ENCODE peak calls at places on chromosomes 13 and 19, in six cellular contexts. One of them, this sample, is unnamed.

GRCh38 chr13:68304287-68304893 is 1074.3 kb upstream of the PCDH9 start:
- DNase-seq in fibroblast of lung: peak
- DNase-seq in CD4-positive, alpha-beta memory T cell: no peak
- DNase-seq in CD4-positive, CD25-positive, alpha-beta regulatory T cell: no peak
- DNase-seq in K562: peak
- DNase-seq in psoas muscle: no peak
- DNase-seq in this sample: peak

GRCh38 chr13:89966524-89966923 is 1381.0 kb upstream of the MIR17HG start:
- DNase-seq in CD4-positive, alpha-beta memory T cell: no peak
- DNase-seq in fibroblast of lung: no peak
- DNase-seq in CD4-positive, CD25-positive, alpha-beta regulatory T cell: no peak
- DNase-seq in K562: no peak
- DNase-seq in psoas muscle: no peak
- DNase-seq in this sample: no peak

GRCh38 chr13:100646030-100646673 is 28.4 kb downstream of the TMTC4 start:
- DNase-seq in K562: peak
- DNase-seq in CD4-positive, alpha-beta memory T cell: no peak
- DNase-seq in fibroblast of lung: peak
- DNase-seq in CD4-positive, CD25-positive, alpha-beta regulatory T cell: no peak
- DNase-seq in psoas muscle: no peak
- DNase-seq in this sample: peak

GRCh38 chr13:112891477-112892401 is 77.3 kb upstream of the MCF2L start:
- DNase-seq in CD4-positive, CD25-positive, alpha-beta regulatory T cell: no peak
- DNase-seq in CD4-positive, alpha-beta memory T cell: no peak
- DNase-seq in psoas muscle: peak
- DNase-seq in K562: no peak
- DNase-seq in fibroblast of lung: no peak
- DNase-seq in this sample: no peak

GRCh38 chr19:50897612-50898011 is 13.6 kb downstream of the KLK4 start:
- DNase-seq in fibroblast of lung: no peak
- DNase-seq in psoas muscle: no peak
- DNase-seq in CD4-positive, CD25-positive, alpha-beta regulatory T cell: no peak
- DNase-seq in K562: no peak
- DNase-seq in CD4-positive, alpha-beta memory T cell: no peak
- DNase-seq in this sample: no peak

GRCh38 chr19:42268142-42268703 is 829 bp upstream of the CIC start:
- DNase-seq in psoas muscle: peak
- DNase-seq in K562: peak
- DNase-seq in fibroblast of lung: peak
- DNase-seq in CD4-positive, CD25-positive, alpha-beta regulatory T cell: peak
- DNase-seq in CD4-positive, alpha-beta memory T cell: no peak
- DNase-seq in this sample: peak

GRCh38 chr19:27920774-27921173 is 1292.2 kb downstream of the UQCRFS1 start:
- DNase-seq in CD4-positive, alpha-beta memory T cell: no peak
- DNase-seq in psoas muscle: no peak
- DNase-seq in K562: no peak
- DNase-seq in CD4-positive, CD25-positive, alpha-beta regulatory T cell: no peak
- DNase-seq in fibroblast of lung: no peak
- DNase-seq in this sample: no peak

GRCh38 chr13:28718186-28718537 is 608 bp downstream of the SLC46A3 start:
- DNase-seq in CD4-positive, CD25-positive, alpha-beta regulatory T cell: no peak
- DNase-seq in fibroblast of lung: peak
- DNase-seq in K562: no peak
- DNase-seq in psoas muscle: no peak
- DNase-seq in CD4-positive, alpha-beta memory T cell: no peak
- DNase-seq in this sample: peak

GRCh38 chr13:28584873-28585317 is 74.0 kb upstream of the POMP start:
- DNase-seq in CD4-positive, alpha-beta memory T cell: no peak
- DNase-seq in K562: no peak
- DNase-seq in fibroblast of lung: peak
- DNase-seq in psoas muscle: no peak
- DNase-seq in CD4-positive, CD25-positive, alpha-beta regulatory T cell: no peak
- DNase-seq in this sample: no peak

GRCh38 chr13:84126671-84127171 is 244.4 kb upstream of the SLITRK1 start:
- DNase-seq in psoas muscle: no peak
- DNase-seq in K562: no peak
- DNase-seq in CD4-positive, CD25-positive, alpha-beta regulatory T cell: no peak
- DNase-seq in CD4-positive, alpha-beta memory T cell: no peak
- DNase-seq in fibroblast of lung: peak
- DNase-seq in this sample: no peak

GRCh38 chr19:4352701-4353121 is 9.3 kb downstream of the MPND start:
- DNase-seq in K562: peak
- DNase-seq in CD4-positive, CD25-positive, alpha-beta regulatory T cell: peak
- DNase-seq in fibroblast of lung: peak
- DNase-seq in psoas muscle: no peak
- DNase-seq in CD4-positive, alpha-beta memory T cell: peak
- DNase-seq in this sample: peak

GRCh38 chr13:91348906-91349435 is 1.5 kb downstream of the MIR17HG start:
- DNase-seq in CD4-positive, CD25-positive, alpha-beta regulatory T cell: peak
- DNase-seq in K562: peak
- DNase-seq in fibroblast of lung: peak
- DNase-seq in psoas muscle: peak
- DNase-seq in CD4-positive, alpha-beta memory T cell: peak
- DNase-seq in this sample: peak

GRCh38 chr13:87878706-87879105 is 207.5 kb downstream of the SLITRK5 start:
- DNase-seq in CD4-positive, CD25-positive, alpha-beta regulatory T cell: no peak
- DNase-seq in CD4-positive, alpha-beta memory T cell: no peak
- DNase-seq in psoas muscle: no peak
- DNase-seq in K562: no peak
- DNase-seq in fibroblast of lung: peak
- DNase-seq in this sample: no peak

GRCh38 chr19:50563597-50563996 is 4.6 kb downstream of the LRRC4B start:
- DNase-seq in fibroblast of lung: no peak
- DNase-seq in CD4-positive, CD25-positive, alpha-beta regulatory T cell: no peak
- DNase-seq in CD4-positive, alpha-beta memory T cell: no peak
- DNase-seq in K562: no peak
- DNase-seq in psoas muscle: peak
- DNase-seq in this sample: no peak

DNA sequence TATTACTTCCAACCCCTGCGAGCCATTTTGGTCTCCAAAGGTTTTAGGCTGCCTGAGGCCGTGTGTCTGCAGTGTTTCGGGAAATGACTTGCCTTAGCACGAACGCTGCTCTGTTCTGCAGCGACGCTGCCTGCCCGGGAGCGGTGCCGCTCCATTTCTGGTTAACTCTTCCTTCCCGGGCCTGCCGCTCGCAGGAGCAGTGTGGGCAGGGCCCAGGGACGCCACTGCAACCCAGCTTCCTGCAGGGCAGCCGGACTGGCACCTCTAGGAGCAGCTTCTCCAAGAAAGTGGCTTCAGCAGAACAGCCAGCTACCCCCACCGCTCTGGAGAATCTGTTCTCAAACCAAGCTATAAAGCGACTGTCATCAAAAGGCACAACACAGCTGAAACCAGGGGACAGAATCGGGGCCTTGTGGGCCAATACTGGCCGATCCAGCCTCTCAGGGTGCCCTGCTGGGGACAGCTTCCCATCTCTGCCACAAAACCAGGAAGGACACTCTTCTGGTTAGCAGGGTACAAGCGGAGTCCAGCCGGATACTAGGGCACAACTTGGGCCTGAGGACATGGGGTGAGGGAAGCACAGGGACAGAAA is 72.2 kb downstream of the KCTD15 start:
- DNase-seq in fibroblast of lung: peak
- DNase-seq in CD4-positive, CD25-positive, alpha-beta regulatory T cell: no peak
- DNase-seq in psoas muscle: no peak
- DNase-seq in CD4-positive, alpha-beta memory T cell: no peak
- DNase-seq in K562: no peak
- DNase-seq in this sample: no peak
- H3K4me3 ChIP-seq in fibroblast of lung: peak
- H3K4me3 ChIP-seq in CD4-positive, CD25-positive, alpha-beta regulatory T cell: no peak
- H3K4me3 ChIP-seq in psoas muscle: peak
- H3K4me3 ChIP-seq in CD4-positive, alpha-beta memory T cell: no peak
- H3K4me3 ChIP-seq in K562: no peak
- H3K4me3 ChIP-seq in this sample: no peak

GRCh38 chr13:73715910-73716257 is 418.3 kb downstream of the KLF12 start:
- DNase-seq in CD4-positive, alpha-beta memory T cell: no peak
- DNase-seq in fibroblast of lung: peak
- DNase-seq in K562: no peak
- DNase-seq in psoas muscle: no peak
- DNase-seq in CD4-positive, CD25-positive, alpha-beta regulatory T cell: no peak
- DNase-seq in this sample: no peak
- H3K4me3 ChIP-seq in CD4-positive, alpha-beta memory T cell: no peak
- H3K4me3 ChIP-seq in fibroblast of lung: no peak
- H3K4me3 ChIP-seq in K562: no peak
- H3K4me3 ChIP-seq in psoas muscle: no peak
- H3K4me3 ChIP-seq in CD4-positive, CD25-positive, alpha-beta regulatory T cell: peak
- H3K4me3 ChIP-seq in this sample: no peak

GRCh38 chr19:1317274-1317673 is 31.6 kb downstream of the EFNA2 start:
- DNase-seq in fibroblast of lung: no peak
- DNase-seq in psoas muscle: no peak
- DNase-seq in CD4-positive, CD25-positive, alpha-beta regulatory T cell: no peak
- DNase-seq in CD4-positive, alpha-beta memory T cell: no peak
- DNase-seq in K562: no peak
- DNase-seq in this sample: no peak

GRCh38 chr19:1313695-1314613 is 28.3 kb downstream of the EFNA2 start:
- DNase-seq in psoas muscle: no peak
- DNase-seq in CD4-positive, alpha-beta memory T cell: no peak
- DNase-seq in fibroblast of lung: no peak
- DNase-seq in CD4-positive, CD25-positive, alpha-beta regulatory T cell: no peak
- DNase-seq in K562: no peak
- DNase-seq in this sample: no peak

GRCh38 chr19:1316466-1316865 is 30.8 kb downstream of the EFNA2 start:
- DNase-seq in CD4-positive, CD25-positive, alpha-beta regulatory T cell: no peak
- DNase-seq in CD4-positive, alpha-beta memory T cell: no peak
- DNase-seq in psoas muscle: no peak
- DNase-seq in K562: no peak
- DNase-seq in fibroblast of lung: no peak
- DNase-seq in this sample: no peak

GRCh38 chr19:1312732-1313694 is 27.3 kb downstream of the EFNA2 start:
- DNase-seq in fibroblast of lung: peak
- DNase-seq in CD4-positive, alpha-beta memory T cell: no peak
- DNase-seq in CD4-positive, CD25-positive, alpha-beta regulatory T cell: no peak
- DNase-seq in K562: no peak
- DNase-seq in psoas muscle: no peak
- DNase-seq in this sample: peak

GRCh38 chr19:1315470-1316166 is 29.9 kb downstream of the EFNA2 start:
- DNase-seq in psoas muscle: peak
- DNase-seq in CD4-positive, alpha-beta memory T cell: no peak
- DNase-seq in K562: peak
- DNase-seq in CD4-positive, CD25-positive, alpha-beta regulatory T cell: peak
- DNase-seq in fibroblast of lung: peak
- DNase-seq in this sample: peak
- H3K4me3 ChIP-seq in psoas muscle: peak
- H3K4me3 ChIP-seq in CD4-positive, alpha-beta memory T cell: no peak
- H3K4me3 ChIP-seq in K562: peak
- H3K4me3 ChIP-seq in CD4-positive, CD25-positive, alpha-beta regulatory T cell: no peak
- H3K4me3 ChIP-seq in fibroblast of lung: no peak
- H3K4me3 ChIP-seq in this sample: no peak

GRCh38 chr19:15836595-15837398 is 21.3 kb upstream of the OR10H1 start:
- DNase-seq in psoas muscle: peak
- DNase-seq in CD4-positive, CD25-positive, alpha-beta regulatory T cell: peak
- DNase-seq in CD4-positive, alpha-beta memory T cell: peak
- DNase-seq in K562: peak
- DNase-seq in fibroblast of lung: peak
- DNase-seq in this sample: peak
- H3K4me3 ChIP-seq in psoas muscle: peak
- H3K4me3 ChIP-seq in CD4-positive, CD25-positive, alpha-beta regulatory T cell: peak
- H3K4me3 ChIP-seq in CD4-positive, alpha-beta memory T cell: peak
- H3K4me3 ChIP-seq in K562: peak
- H3K4me3 ChIP-seq in fibroblast of lung: peak
- H3K4me3 ChIP-seq in this sample: peak

GRCh38 chr13:46388308-46388707 is 1.3 kb upstream of the RUBCNL start:
- DNase-seq in CD4-positive, alpha-beta memory T cell: no peak
- DNase-seq in psoas muscle: no peak
- DNase-seq in fibroblast of lung: no peak
- DNase-seq in CD4-positive, CD25-positive, alpha-beta regulatory T cell: no peak
- DNase-seq in K562: no peak
- DNase-seq in this sample: no peak
- H3K4me3 ChIP-seq in CD4-positive, alpha-beta memory T cell: no peak
- H3K4me3 ChIP-seq in psoas muscle: no peak
- H3K4me3 ChIP-seq in fibroblast of lung: no peak
- H3K4me3 ChIP-seq in CD4-positive, CD25-positive, alpha-beta regulatory T cell: no peak
- H3K4me3 ChIP-seq in K562: no peak
- H3K4me3 ChIP-seq in this sample: no peak

DNA sequence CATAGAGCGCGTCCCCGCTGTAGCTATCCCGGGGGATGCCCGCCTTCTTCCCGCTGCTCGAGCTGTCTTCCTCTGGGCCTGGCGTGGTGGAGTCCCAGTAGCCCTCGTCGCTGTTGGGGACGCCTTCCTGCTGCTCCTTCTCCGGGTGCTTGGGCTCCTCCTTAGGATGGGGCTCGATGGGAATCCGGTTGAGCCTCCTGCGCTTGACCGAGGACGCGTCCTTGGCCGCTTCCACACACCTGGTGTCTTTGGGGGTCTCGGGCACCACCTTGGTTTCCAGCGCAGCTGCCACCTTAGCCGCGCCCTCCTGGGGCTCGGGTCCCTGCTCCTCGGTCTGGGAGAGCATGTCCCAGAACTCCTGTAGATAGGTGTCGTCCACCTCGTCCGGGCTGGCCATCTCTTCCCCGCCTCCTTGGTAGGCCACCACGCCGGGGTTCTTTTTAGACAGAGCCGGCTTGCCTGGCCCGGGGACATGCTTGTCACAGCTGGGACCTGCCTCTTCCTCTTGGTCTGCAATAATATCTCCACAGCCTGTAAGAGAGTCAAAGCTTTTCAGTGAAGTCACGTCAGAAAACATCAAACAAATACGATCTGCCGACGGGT is 2.0 kb downstream of the AMER2 start:
- DNase-seq in CD4-positive, alpha-beta memory T cell: no peak
- DNase-seq in fibroblast of lung: no peak
- DNase-seq in psoas muscle: no peak
- DNase-seq in K562: no peak
- DNase-seq in CD4-positive, CD25-positive, alpha-beta regulatory T cell: no peak
- DNase-seq in this sample: no peak
- H3K4me3 ChIP-seq in CD4-positive, alpha-beta memory T cell: no peak
- H3K4me3 ChIP-seq in fibroblast of lung: no peak
- H3K4me3 ChIP-seq in psoas muscle: no peak
- H3K4me3 ChIP-seq in K562: no peak
- H3K4me3 ChIP-seq in CD4-positive, CD25-positive, alpha-beta regulatory T cell: no peak
- H3K4me3 ChIP-seq in this sample: no peak

GRCh38 chr19:55406091-55406868 is 1.3 kb downstream of the UBE2S start:
- DNase-seq in psoas muscle: peak
- DNase-seq in fibroblast of lung: no peak
- DNase-seq in K562: no peak
- DNase-seq in CD4-positive, alpha-beta memory T cell: no peak
- DNase-seq in CD4-positive, CD25-positive, alpha-beta regulatory T cell: no peak
- DNase-seq in this sample: no peak
- H3K4me3 ChIP-seq in psoas muscle: peak
- H3K4me3 ChIP-seq in fibroblast of lung: peak
- H3K4me3 ChIP-seq in K562: peak
- H3K4me3 ChIP-seq in CD4-positive, alpha-beta memory T cell: peak
- H3K4me3 ChIP-seq in CD4-positive, CD25-positive, alpha-beta regulatory T cell: peak
- H3K4me3 ChIP-seq in this sample: no peak

GRCh38 chr13:110396913-110397379 is 89.9 kb downstream of the COL4A2 start:
- DNase-seq in psoas muscle: peak
- DNase-seq in CD4-positive, alpha-beta memory T cell: no peak
- DNase-seq in CD4-positive, CD25-positive, alpha-beta regulatory T cell: no peak
- DNase-seq in fibroblast of lung: peak
- DNase-seq in K562: no peak
- DNase-seq in this sample: peak
- H3K4me3 ChIP-seq in psoas muscle: peak
- H3K4me3 ChIP-seq in CD4-positive, alpha-beta memory T cell: no peak
- H3K4me3 ChIP-seq in CD4-positive, CD25-positive, alpha-beta regulatory T cell: no peak
- H3K4me3 ChIP-seq in fibroblast of lung: peak
- H3K4me3 ChIP-seq in K562: no peak
- H3K4me3 ChIP-seq in this sample: no peak